ENCODE peak calls at places on chromosomes 16 and 17, in eight cellular contexts. D, W, Q, L, N, V, K and Y are unnamed samples.

GRCh38 chr17:71286625-71287024 is 834.2 kb upstream of the SOX9 start:
- DNase-seq in L (no peak), V (no peak), D (no peak), K (no peak), Q (no peak), W (no peak), N (no peak), Y (no peak)

GRCh38 chr16:57377080-57377841 is 5.0 kb downstream of the CX3CL1 start:
- DNase-seq in Q (peak; percentile 56), W (no peak), L (no peak), V (no peak), D (no peak), N (no peak), K (no peak), Y (no peak)

GRCh38 chr16:82979406-82980111 is 352.8 kb downstream of the CDH13 start:
- DNase-seq in L (no peak), V (no peak), N (no peak), K (no peak), D (no peak), W (no peak), Q (no peak), Y (no peak)

GRCh38 chr17:35700157-35700556 is 31.3 kb upstream of the RASL10B start:
- DNase-seq in D (peak; percentile 66), V (no peak), W (no peak), L (no peak), Q (no peak), K (no peak), N (no peak), Y (no peak)

GRCh38 chr16:27127293-27127692 is 60.6 kb downstream of the C16orf82 start:
- DNase-seq in K (no peak), N (no peak), D (no peak), W (no peak), V (peak; percentile 34), L (no peak), Q (no peak), Y (no peak)

GRCh38 chr17:80983545-80983944 is 8.1 kb upstream of the CHMP6 start:
- DNase-seq in W (no peak), N (no peak), K (no peak), D (no peak), Q (no peak), L (no peak), V (no peak), Y (no peak)

GRCh38 chr16:67537270-67537635 is 8.6 kb downstream of the RIPOR1 start:
- DNase-seq in W (no peak), L (peak; percentile 35), D (no peak), N (no peak), V (peak; percentile 85), K (no peak), Q (peak; percentile 66), Y (no peak)

GRCh38 chr17:57916925-57917858 is 38.0 kb downstream of the CUEDC1 start:
- DNase-seq in W (no peak), Q (no peak), K (no peak), N (no peak), L (peak; percentile 57), D (no peak), V (no peak), Y (no peak)

GRCh38 chr16:23081675-23082119 is 67.6 kb downstream of the USP31 start:
- DNase-seq in K (no peak), W (no peak), V (no peak), D (no peak), Q (peak; percentile 27), L (no peak), N (no peak), Y (no peak)

GRCh38 chr17:61731330-61731729 is 132.0 kb downstream of the BRIP1 start:
- DNase-seq in Q (no peak), V (no peak), L (no peak), D (no peak), K (no peak), W (no peak), N (no peak), Y (no peak)

GRCh38 chr16:27640277-27640600 is 90.3 kb downstream of the KATNIP start:
- DNase-seq in D (no peak), W (no peak), V (no peak), L (no peak), Q (no peak), K (no peak), N (no peak), Y (no peak)

GRCh38 chr17:50954641-50955121 is 88.5 kb upstream of the TOB1 start:
- DNase-seq in Q (no peak), L (no peak), D (no peak), W (no peak), V (no peak), N (no peak), K (no peak), Y (no peak)

GRCh38 chr16:75621170-75621477 is 2.0 kb downstream of the ADAT1 start:
- DNase-seq in V (peak; percentile 38), L (no peak), N (no peak), Q (peak; percentile 4), W (peak; percentile 25), D (peak; percentile 52), K (no peak), Y (no peak)